ENCODE peak calls at places on chromosomes 6 and 20, in ten cellular contexts. A is cardiac muscle cell; J is activated CD4-positive, alpha-beta T cell treated with anti-CD3 and anti-CD28 coated beads for 36 hours; U is ELF-1; K is GM12865; B is GDM1; M is EL; T is AG09309; H is glutamatergic neuron; N is pancreas. P is an unnamed sample.

GRCh38 chr6:3509326-3509725 is 52.5 kb upstream of the SLC22A23 start:
- DNase-seq in H (no peak), T (no peak), M (peak), N (no peak), A (no peak), U (no peak), K (no peak), J (no peak), B (no peak), P (no peak)

GRCh38 chr20:17835941-17836861 is 132.4 kb downstream of the SNX5 start:
- DNase-seq in A (peak), H (no peak), K (no peak), J (no peak), M (peak), B (no peak), T (peak), N (no peak), U (peak), P (no peak)

GRCh38 chr6:107629545-107630147 is 139.7 kb downstream of the SOBP start:
- DNase-seq in K (no peak), J (no peak), T (no peak), B (no peak), A (no peak), N (no peak), M (no peak), U (no peak), H (no peak), P (no peak)

GRCh38 chr6:69416739-69417138 is 380.1 kb downstream of the LMBRD1 start:
- DNase-seq in H (no peak), J (no peak), N (no peak), A (peak), T (no peak), M (peak), B (no peak), K (no peak), U (no peak), P (no peak)

GRCh38 chr20:62898093-62898964 is 28.0 kb downstream of the DIDO1 start:
- DNase-seq in U (no peak), A (no peak), N (no peak), T (no peak), K (no peak), H (no peak), M (no peak), J (no peak), B (no peak), P (no peak)

GRCh38 chr20:43188861-43189613 is 669 bp downstream of the PTPRT start:
- DNase-seq in M (no peak), J (no peak), H (peak), K (no peak), U (peak), B (no peak), A (no peak), N (no peak), T (no peak), P (no peak)

GRCh38 chr20:4153251-4153650 is 137.9 kb upstream of the RNF24 start:
- DNase-seq in M (no peak), K (no peak), H (no peak), U (no peak), A (no peak), J (no peak), B (no peak), N (no peak), T (no peak), P (no peak)

GRCh38 chr20:32988008-32988407 is 16.2 kb downstream of the SUN5 start:
- DNase-seq in B (no peak), A (no peak), J (no peak), H (no peak), N (no peak), U (no peak), K (no peak), M (no peak), T (no peak), P (no peak)

GRCh38 chr20:2871555-2872303 is 1.6 kb upstream of the PTPRA start:
- DNase-seq in H (no peak), K (no peak), B (no peak), M (no peak), A (no peak), U (peak), T (no peak), J (no peak), N (peak), P (no peak)

GRCh38 chr6:11288065-11288464 is 55.6 kb upstream of the NEDD9 start:
- DNase-seq in H (no peak), K (no peak), U (no peak), B (no peak), T (no peak), A (no peak), N (no peak), M (no peak), J (no peak), P (no peak)

GRCh38 chr20:41570552-41570951 is 47.6 kb downstream of the CHD6 start:
- DNase-seq in T (peak), B (no peak), U (no peak), J (no peak), N (no peak), K (no peak), A (no peak), H (no peak), M (no peak), P (no peak)

GRCh38 chr6:134379086-134379485 is 61.2 kb upstream of the SGK1 start:
- DNase-seq in M (no peak), K (peak), A (no peak), J (peak), T (no peak), B (no peak), N (peak), H (no peak), U (peak), P (peak)

GRCh38 chr20:62745959-62746288 is 37.3 kb downstream of the NTSR1 start:
- DNase-seq in U (no peak), J (no peak), T (no peak), N (no peak), B (no peak), K (no peak), H (no peak), A (no peak), M (no peak), P (no peak)

GRCh38 chr6:13689511-13690256 is 22.0 kb downstream of the RANBP9 start:
- DNase-seq in B (no peak), N (no peak), A (no peak), H (no peak), T (no peak), U (no peak), K (no peak), M (no peak), J (no peak), P (no peak)

GRCh38 chr6:151546941-151547659 is 53.3 kb downstream of the CCDC170 start:
- DNase-seq in U (no peak), T (no peak), J (no peak), M (no peak), N (no peak), H (no peak), K (no peak), A (no peak), B (no peak), P (no peak)

GRCh38 chr6:16712931-16713484 is 48.3 kb downstream of the ATXN1 start:
- DNase-seq in J (peak), T (peak), M (peak), K (peak), A (peak), H (no peak), B (no peak), N (no peak), U (no peak), P (peak)

GRCh38 chr6:107822154-107823046 is 1.7 kb downstream of the SCML4 start:
- DNase-seq in A (peak), M (peak), B (no peak), H (no peak), U (no peak), K (peak), J (peak), T (no peak), N (no peak), P (peak)

GRCh38 chr20:20216941-20217340 is 151.0 kb upstream of the INSM1 start:
- DNase-seq in N (no peak), B (no peak), H (no peak), M (no peak), A (no peak), K (no peak), J (no peak), T (no peak), U (no peak), P (no peak)

GRCh38 chr6:15357832-15358231 is 112.0 kb downstream of the JARID2 start:
- DNase-seq in U (no peak), K (peak), M (no peak), A (no peak), J (no peak), T (no peak), N (no peak), B (no peak), H (no peak), P (no peak)

GRCh38 chr6:128364766-128365519 is 155.5 kb downstream of the PTPRK start:
- DNase-seq in A (no peak), K (no peak), J (no peak), U (no peak), M (no peak), B (no peak), N (no peak), H (no peak), T (no peak), P (no peak)

GRCh38 chr6:44304282-44305199 is 8.6 kb downstream of the AARS2 start:
- DNase-seq in K (peak), H (peak), U (peak), A (peak), B (no peak), T (no peak), N (peak), M (peak), J (peak), P (no peak)

GRCh38 chr6:137936798-137937197 is 69.7 kb downstream of the TNFAIP3 start:
- DNase-seq in N (no peak), K (no peak), T (no peak), H (no peak), J (no peak), U (no peak), B (no peak), A (no peak), M (no peak), P (no peak)

GRCh38 chr20:25867776-25868649 is 171.4 kb upstream of the ZNF337 start:
- DNase-seq in J (peak), T (no peak), N (peak), H (peak), B (no peak), U (peak), M (peak), K (peak), A (peak), P (peak)

GRCh38 chr6:105397987-105398386 is 4.9 kb downstream of the PREP start:
- DNase-seq in N (no peak), K (no peak), B (no peak), J (no peak), T (no peak), U (peak), A (no peak), H (no peak), M (no peak), P (no peak)

GRCh38 chr20:36491901-36492617 is 49.3 kb upstream of the MYL9 start:
- DNase-seq in M (peak), K (peak), U (no peak), J (peak), N (no peak), B (peak), H (no peak), A (peak), T (no peak), P (no peak)

GRCh38 chr6:24775520-24776058 is 852 bp downstream of the GMNN start:
- DNase-seq in H (no peak), T (no peak), K (peak), U (no peak), J (peak), M (peak), B (no peak), N (no peak), A (peak), P (peak)

GRCh38 chr6:136249811-136250685 is at the start of gene MTFR2:
- DNase-seq in U (peak), M (peak), T (peak), B (peak), H (peak), A (peak), N (peak), J (peak), K (peak), P (peak)

GRCh38 chr20:37081717-37082289 is 14.0 kb downstream of the RBL1 start:
- DNase-seq in A (peak), K (peak), M (no peak), U (no peak), J (peak), B (no peak), T (no peak), N (no peak), H (peak), P (no peak)

GRCh38 chr20:50385733-50386640 is 124.2 kb upstream of the PTPN1 start:
- DNase-seq in J (peak), B (peak), K (peak), M (no peak), T (no peak), U (no peak), A (no peak), H (no peak), N (no peak), P (no peak)

GRCh38 chr6:5782783-5783567 is 223.8 kb downstream of the NRN1 start:
- DNase-seq in N (no peak), K (no peak), B (no peak), A (no peak), M (no peak), J (no peak), T (no peak), H (no peak), U (peak), P (no peak)

GRCh38 chr20:61736751-61737310 is 328.9 kb downstream of the TAF4 start:
- DNase-seq in M (no peak), A (no peak), U (no peak), K (no peak), B (no peak), H (no peak), J (no peak), N (no peak), T (no peak), P (no peak)

GRCh38 chr6:88236961-88237360 is 70.8 kb upstream of the CNR1 start:
- DNase-seq in A (no peak), K (no peak), M (no peak), N (no peak), J (no peak), U (no peak), T (no peak), H (no peak), B (no peak), P (no peak)

P was measured in GM06990.